ENCODE peak calls at places on chromosomes 5 and 9, in six cellular contexts. One of them, this sample, is unnamed. For H3K79me2, the result is how much of the 10 kb centered on the place peaks cover.

GRCh38 chr9:129483467-129484324 is 137.2 kb downstream of the C9orf50 start:
- DNase-seq in GM12878: no peak
- DNase-seq in K562: no peak
- DNase-seq in H1: no peak
- DNase-seq in HCT116: peak
- DNase-seq in endothelial cell of umbilical vein: peak
- DNase-seq in this sample: no peak

GRCh38 chr9:76957258-76957657 is 51.3 kb upstream of the PRUNE2 start:
- DNase-seq in GM12878: no peak
- DNase-seq in K562: no peak
- DNase-seq in H1: no peak
- DNase-seq in HCT116: no peak
- DNase-seq in endothelial cell of umbilical vein: no peak
- DNase-seq in this sample: no peak

GRCh38 chr5:158414333-158414762 is 555.4 kb upstream of the CLINT1 start:
- DNase-seq in GM12878: no peak
- DNase-seq in K562: no peak
- DNase-seq in H1: no peak
- DNase-seq in HCT116: no peak
- DNase-seq in endothelial cell of umbilical vein: no peak
- DNase-seq in this sample: no peak

GRCh38 chr9:126806336-126806735 is 1.5 kb downstream of the ZBTB43 start:
- DNase-seq in GM12878: no peak
- DNase-seq in K562: no peak
- DNase-seq in H1: no peak
- DNase-seq in HCT116: no peak
- DNase-seq in endothelial cell of umbilical vein: no peak
- DNase-seq in this sample: no peak

GRCh38 chr5:171342362-171343111 is 33.5 kb downstream of the TLX3 start:
- DNase-seq in GM12878: no peak
- DNase-seq in K562: peak
- DNase-seq in H1: peak
- DNase-seq in HCT116: peak
- DNase-seq in endothelial cell of umbilical vein: peak
- DNase-seq in this sample: peak

GRCh38 chr5:142697846-142698245 is 12.0 kb upstream of the FGF1 start:
- DNase-seq in GM12878: no peak
- DNase-seq in K562: no peak
- DNase-seq in H1: no peak
- DNase-seq in HCT116: no peak
- DNase-seq in endothelial cell of umbilical vein: no peak
- DNase-seq in this sample: no peak

GRCh38 chr9:137409515-137409914 is 13.4 kb downstream of the EXD3 start:
- DNase-seq in GM12878: no peak
- DNase-seq in K562: no peak
- DNase-seq in H1: no peak
- DNase-seq in HCT116: no peak
- DNase-seq in endothelial cell of umbilical vein: no peak
- DNase-seq in this sample: no peak

GRCh38 chr5:80953587-80953986 is 6.6 kb upstream of the RASGRF2 start:
- DNase-seq in GM12878: no peak
- DNase-seq in K562: no peak
- DNase-seq in H1: no peak
- DNase-seq in HCT116: no peak
- DNase-seq in endothelial cell of umbilical vein: no peak
- DNase-seq in this sample: no peak

GRCh38 chr9:715310-715709 is 126.2 kb upstream of the DMRT1 start:
- DNase-seq in GM12878: no peak
- DNase-seq in K562: no peak
- DNase-seq in H1: no peak
- DNase-seq in HCT116: no peak
- DNase-seq in endothelial cell of umbilical vein: no peak
- DNase-seq in this sample: no peak

GRCh38 chr9:4923580-4924544 is 61.2 kb upstream of the JAK2 start:
- DNase-seq in GM12878: no peak
- DNase-seq in K562: peak
- DNase-seq in H1: no peak
- DNase-seq in HCT116: no peak
- DNase-seq in endothelial cell of umbilical vein: peak
- DNase-seq in this sample: peak

GRCh38 chr5:3654515-3654914 is 58.9 kb downstream of the IRX1 start:
- DNase-seq in GM12878: no peak
- DNase-seq in K562: no peak
- DNase-seq in H1: no peak
- DNase-seq in HCT116: no peak
- DNase-seq in endothelial cell of umbilical vein: no peak
- DNase-seq in this sample: no peak

GRCh38 chr9:72888032-72888431 is 64.8 kb downstream of the ALDH1A1 start:
- DNase-seq in GM12878: no peak
- DNase-seq in K562: no peak
- DNase-seq in H1: no peak
- DNase-seq in HCT116: no peak
- DNase-seq in endothelial cell of umbilical vein: no peak
- DNase-seq in this sample: no peak

GRCh38 chr9:132472199-132472598 is 62.2 kb downstream of the CFAP77 start:
- DNase-seq in GM12878: no peak
- DNase-seq in K562: no peak
- DNase-seq in H1: no peak
- DNase-seq in HCT116: no peak
- DNase-seq in endothelial cell of umbilical vein: no peak
- DNase-seq in this sample: no peak

GRCh38 chr5:159175547-159175946 is 33.8 kb downstream of the RNF145 start:
- DNase-seq in GM12878: no peak
- DNase-seq in K562: no peak
- DNase-seq in H1: no peak
- DNase-seq in HCT116: no peak
- DNase-seq in endothelial cell of umbilical vein: peak
- DNase-seq in this sample: no peak

GRCh38 chr5:145976431-145977155 is 40.2 kb downstream of the SH3RF2 start:
- DNase-seq in GM12878: no peak
- DNase-seq in K562: no peak
- DNase-seq in H1: no peak
- DNase-seq in HCT116: no peak
- DNase-seq in endothelial cell of umbilical vein: peak
- DNase-seq in this sample: no peak

GRCh38 chr9:5851445-5851844 is 18.5 kb upstream of the ERMP1 start:
- DNase-seq in GM12878: peak
- DNase-seq in K562: no peak
- DNase-seq in H1: no peak
- DNase-seq in HCT116: no peak
- DNase-seq in endothelial cell of umbilical vein: peak
- DNase-seq in this sample: no peak

GRCh38 chr5:155529366-155529765 is 515.8 kb downstream of the KIF4B start:
- DNase-seq in GM12878: no peak
- DNase-seq in K562: no peak
- DNase-seq in H1: no peak
- DNase-seq in HCT116: no peak
- DNase-seq in endothelial cell of umbilical vein: no peak
- DNase-seq in this sample: no peak

GRCh38 chr9:77593528-77593927 is 54.6 kb downstream of the GNA14 start:
- DNase-seq in GM12878: no peak
- DNase-seq in K562: no peak
- DNase-seq in H1: no peak
- DNase-seq in HCT116: no peak
- DNase-seq in endothelial cell of umbilical vein: no peak
- DNase-seq in this sample: no peak

GRCh38 chr5:1642621-1643061 is 118.9 kb upstream of the LPCAT1 start:
- DNase-seq in GM12878: no peak
- DNase-seq in K562: no peak
- DNase-seq in H1: no peak
- DNase-seq in HCT116: no peak
- DNase-seq in endothelial cell of umbilical vein: no peak
- DNase-seq in this sample: no peak

GRCh38 chr9:86859966-86860365 is 87.3 kb downstream of the GAS1 start:
- DNase-seq in GM12878: no peak
- DNase-seq in K562: no peak
- DNase-seq in H1: no peak
- DNase-seq in HCT116: no peak
- DNase-seq in endothelial cell of umbilical vein: no peak
- DNase-seq in this sample: no peak

GRCh38 chr5:6749026-6749716 is 35.9 kb downstream of the TENT4A start:
- DNase-seq in GM12878: no peak
- DNase-seq in K562: no peak
- DNase-seq in H1: no peak
- DNase-seq in HCT116: no peak
- DNase-seq in endothelial cell of umbilical vein: no peak
- DNase-seq in this sample: no peak
- H3K79me2 ChIP-seq in GM12878: under half
- H3K79me2 ChIP-seq in K562: under half
- H3K79me2 ChIP-seq in H1: under half
- H3K79me2 ChIP-seq in HCT116: half or more
- H3K79me2 ChIP-seq in endothelial cell of umbilical vein: under half
- H3K79me2 ChIP-seq in this sample: under half

DNA sequence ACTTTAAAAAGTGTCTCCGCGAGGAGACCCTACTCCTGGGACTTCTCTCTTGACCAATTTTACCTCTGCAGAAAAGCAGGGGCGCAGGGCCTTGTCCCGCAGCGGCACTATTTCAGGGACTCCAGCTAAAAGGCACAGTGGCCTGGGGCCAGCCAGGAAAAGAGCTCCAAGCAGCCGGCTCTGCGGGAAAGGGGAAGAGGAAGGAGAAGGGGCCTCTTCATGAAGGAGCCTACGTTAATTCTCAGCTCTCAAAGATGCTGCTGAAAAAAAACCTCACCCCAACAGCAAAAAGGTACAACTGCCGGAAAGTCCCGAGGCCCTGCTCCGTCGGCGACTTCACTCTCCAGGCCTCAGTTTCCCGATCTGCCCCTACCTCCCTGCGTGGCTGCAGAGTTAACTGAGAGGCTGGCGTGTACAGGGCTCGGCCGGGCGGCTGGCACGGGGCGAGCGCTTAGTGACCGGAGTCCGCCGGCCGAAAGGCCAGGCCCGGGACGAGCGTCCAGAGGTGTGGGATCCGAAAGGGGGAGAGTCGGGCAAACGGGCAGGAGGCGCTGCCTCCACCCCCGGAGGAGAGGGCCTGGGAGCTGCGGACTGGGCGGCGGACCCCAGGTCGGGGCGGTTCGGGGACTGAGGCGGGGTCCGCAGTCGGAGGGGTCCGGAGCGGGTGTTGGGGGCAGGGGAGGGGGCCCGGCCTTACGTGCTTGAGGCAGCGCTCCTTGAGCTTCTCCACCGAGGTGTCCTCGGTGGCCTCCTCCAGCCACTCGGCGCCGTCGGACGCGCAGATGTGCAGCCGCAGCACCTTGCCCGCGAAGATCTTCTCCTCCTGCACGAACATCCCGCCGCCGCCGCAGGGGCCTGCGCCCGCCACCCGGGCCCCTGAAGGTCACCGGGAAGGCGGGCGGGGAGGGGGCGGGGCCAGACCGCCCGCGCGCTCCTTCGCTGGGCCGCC is 571 bp downstream of the UBAC1 start:
- DNase-seq in GM12878: no peak
- DNase-seq in K562: peak
- DNase-seq in H1: no peak
- DNase-seq in HCT116: no peak
- DNase-seq in endothelial cell of umbilical vein: peak
- DNase-seq in this sample: no peak
- TF ChIP-seq POLR2A in GM12878: peak
- TF ChIP-seq POLR2A in K562: peak
- TF ChIP-seq POLR2A in H1: no peak
- TF ChIP-seq POLR2A in HCT116: no peak
- TF ChIP-seq POLR2A in endothelial cell of umbilical vein: no peak
- TF ChIP-seq POLR2A in this sample: peak

DNA sequence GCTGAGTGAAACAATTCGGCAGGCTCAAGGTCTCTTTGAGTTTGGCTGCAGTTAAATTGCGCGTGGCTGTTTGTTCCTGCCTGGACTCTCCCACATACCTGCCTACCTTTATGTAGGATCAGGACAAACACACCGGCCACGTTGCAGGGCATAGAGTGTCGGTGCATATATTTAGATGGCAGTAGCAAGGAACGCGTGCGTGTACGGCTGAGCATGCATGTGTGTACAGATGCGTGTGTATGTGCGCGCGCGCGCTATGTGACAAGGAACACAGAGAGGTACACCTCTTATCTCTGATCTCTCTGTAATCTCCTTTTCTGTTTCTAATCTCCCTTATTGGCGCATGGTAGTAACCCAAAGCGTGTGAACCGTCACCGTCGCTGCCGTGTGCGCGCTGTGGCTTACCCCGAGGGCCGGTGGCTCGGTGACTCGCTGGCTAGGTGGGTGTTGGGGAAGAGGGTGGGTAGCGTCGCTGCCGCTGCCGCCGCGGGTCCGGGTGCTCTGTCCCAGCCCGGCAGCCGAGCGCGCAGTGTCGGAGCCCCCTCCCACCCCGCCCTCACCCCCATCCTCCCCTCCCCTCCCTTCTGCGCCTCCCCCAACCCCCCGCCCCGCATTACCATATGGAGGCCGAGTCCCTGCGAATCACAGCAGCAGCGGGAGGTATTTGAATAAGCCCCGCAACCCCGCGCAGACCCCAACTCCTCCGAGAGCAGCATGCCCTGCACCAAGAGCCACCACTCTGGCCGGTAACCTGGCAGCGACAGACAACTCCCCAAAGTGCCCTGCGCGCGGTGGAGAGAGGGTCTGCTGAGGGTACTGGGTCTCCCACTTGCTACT is 204.8 kb downstream of the MEF2C start:
- DNase-seq in GM12878: no peak
- DNase-seq in K562: no peak
- DNase-seq in H1: no peak
- DNase-seq in HCT116: no peak
- DNase-seq in endothelial cell of umbilical vein: no peak
- DNase-seq in this sample: no peak
- TF ChIP-seq EZH2 in GM12878: no peak
- TF ChIP-seq EZH2 in K562: no peak
- TF ChIP-seq EZH2 in H1: peak
- TF ChIP-seq EZH2 in HCT116: no peak
- TF ChIP-seq EZH2 in endothelial cell of umbilical vein: peak
- TF ChIP-seq EZH2 in this sample: no peak

DNA sequence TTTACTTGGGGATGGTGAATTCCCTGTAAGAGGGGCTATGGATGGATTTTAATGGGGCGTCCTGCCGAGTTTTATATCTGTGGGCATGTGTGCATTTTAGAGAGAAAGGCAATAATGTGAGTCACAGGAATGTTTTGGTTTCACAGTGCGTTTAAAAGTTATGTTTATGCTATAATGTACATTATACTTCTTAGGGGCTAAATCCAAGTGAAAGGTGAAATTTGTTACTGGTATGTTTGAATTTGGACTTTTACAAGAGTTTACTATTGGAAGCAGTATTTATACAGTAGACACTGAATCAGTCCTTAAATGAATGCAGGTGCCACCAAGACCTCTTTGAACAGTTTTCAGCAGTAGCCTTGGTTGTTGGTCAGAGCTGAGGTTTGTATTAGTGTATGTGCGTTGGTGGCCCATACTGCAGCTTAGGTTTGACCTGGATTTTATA is 5.6 kb downstream of the JMY start:
- DNase-seq in GM12878: no peak
- DNase-seq in K562: no peak
- DNase-seq in H1: no peak
- DNase-seq in HCT116: no peak
- DNase-seq in endothelial cell of umbilical vein: no peak
- DNase-seq in this sample: no peak
- H3K79me2 ChIP-seq in GM12878: half or more
- H3K79me2 ChIP-seq in K562: half or more
- H3K79me2 ChIP-seq in H1: half or more
- H3K79me2 ChIP-seq in HCT116: half or more
- H3K79me2 ChIP-seq in endothelial cell of umbilical vein: under half
- H3K79me2 ChIP-seq in this sample: half or more